ENCODE peak calls at places on chromosome 2, in eight cellular contexts. One of them, this sample, is unnamed.

GRCh38 chr2:224817676-224818075 is 101.5 kb upstream of the CCDC195 start:
- DNase-seq in heart left ventricle: no peak
- DNase-seq in fibroblast of the conjunctiva: no peak
- DNase-seq in NCI-H510A treated with DMSO at 0.1 percent for 48 hours: no peak
- DNase-seq in AG10803: no peak
- DNase-seq in A172: no peak
- DNase-seq in NCI-H1694: no peak
- DNase-seq in NCI-H446 treated with DMSO at 0.1 percent for 48 hours: no peak
- DNase-seq in this sample: no peak

GRCh38 chr2:233062447-233062842 is 2.3 kb downstream of the INPP5D start:
- DNase-seq in heart left ventricle: peak
- DNase-seq in fibroblast of the conjunctiva: no peak
- DNase-seq in NCI-H510A treated with DMSO at 0.1 percent for 48 hours: no peak
- DNase-seq in AG10803: no peak
- DNase-seq in A172: no peak
- DNase-seq in NCI-H1694: no peak
- DNase-seq in NCI-H446 treated with DMSO at 0.1 percent for 48 hours: no peak
- DNase-seq in this sample: no peak

GRCh38 chr2:207334631-207335371 is 169.1 kb upstream of the KLF7 start:
- DNase-seq in heart left ventricle: peak
- DNase-seq in fibroblast of the conjunctiva: peak
- DNase-seq in NCI-H510A treated with DMSO at 0.1 percent for 48 hours: no peak
- DNase-seq in AG10803: peak
- DNase-seq in A172: peak
- DNase-seq in NCI-H1694: no peak
- DNase-seq in NCI-H446 treated with DMSO at 0.1 percent for 48 hours: no peak
- DNase-seq in this sample: no peak

GRCh38 chr2:45285791-45286390 is 276.6 kb upstream of the SIX2 start:
- DNase-seq in heart left ventricle: no peak
- DNase-seq in fibroblast of the conjunctiva: no peak
- DNase-seq in NCI-H510A treated with DMSO at 0.1 percent for 48 hours: no peak
- DNase-seq in AG10803: no peak
- DNase-seq in A172: no peak
- DNase-seq in NCI-H1694: no peak
- DNase-seq in NCI-H446 treated with DMSO at 0.1 percent for 48 hours: no peak
- DNase-seq in this sample: no peak

GRCh38 chr2:134301099-134301970 is 47.5 kb downstream of the MGAT5 start:
- DNase-seq in heart left ventricle: no peak
- DNase-seq in fibroblast of the conjunctiva: no peak
- DNase-seq in NCI-H510A treated with DMSO at 0.1 percent for 48 hours: no peak
- DNase-seq in AG10803: peak
- DNase-seq in A172: peak
- DNase-seq in NCI-H1694: no peak
- DNase-seq in NCI-H446 treated with DMSO at 0.1 percent for 48 hours: peak
- DNase-seq in this sample: no peak

GRCh38 chr2:88265352-88265960 is 95.3 kb downstream of the THNSL2 start:
- DNase-seq in heart left ventricle: no peak
- DNase-seq in fibroblast of the conjunctiva: no peak
- DNase-seq in NCI-H510A treated with DMSO at 0.1 percent for 48 hours: no peak
- DNase-seq in AG10803: peak
- DNase-seq in A172: peak
- DNase-seq in NCI-H1694: no peak
- DNase-seq in NCI-H446 treated with DMSO at 0.1 percent for 48 hours: no peak
- DNase-seq in this sample: peak

GRCh38 chr2:111121028-111121872 is 536 bp downstream of the BCL2L11 start:
- DNase-seq in heart left ventricle: peak
- DNase-seq in fibroblast of the conjunctiva: no peak
- DNase-seq in NCI-H510A treated with DMSO at 0.1 percent for 48 hours: peak
- DNase-seq in AG10803: no peak
- DNase-seq in A172: no peak
- DNase-seq in NCI-H1694: peak
- DNase-seq in NCI-H446 treated with DMSO at 0.1 percent for 48 hours: no peak
- DNase-seq in this sample: peak

GRCh38 chr2:83859553-83859952 is 599.5 kb downstream of the SUCLG1 start:
- DNase-seq in heart left ventricle: no peak
- DNase-seq in fibroblast of the conjunctiva: no peak
- DNase-seq in NCI-H510A treated with DMSO at 0.1 percent for 48 hours: no peak
- DNase-seq in AG10803: no peak
- DNase-seq in A172: no peak
- DNase-seq in NCI-H1694: no peak
- DNase-seq in NCI-H446 treated with DMSO at 0.1 percent for 48 hours: no peak
- DNase-seq in this sample: no peak

GRCh38 chr2:655626-656025 is 21.6 kb downstream of the TMEM18 start:
- DNase-seq in heart left ventricle: no peak
- DNase-seq in fibroblast of the conjunctiva: no peak
- DNase-seq in NCI-H510A treated with DMSO at 0.1 percent for 48 hours: no peak
- DNase-seq in AG10803: peak
- DNase-seq in A172: no peak
- DNase-seq in NCI-H1694: no peak
- DNase-seq in NCI-H446 treated with DMSO at 0.1 percent for 48 hours: no peak
- DNase-seq in this sample: no peak

GRCh38 chr2:215705771-215706261 is 269.9 kb upstream of the FN1 start:
- DNase-seq in heart left ventricle: no peak
- DNase-seq in fibroblast of the conjunctiva: no peak
- DNase-seq in NCI-H510A treated with DMSO at 0.1 percent for 48 hours: no peak
- DNase-seq in AG10803: peak
- DNase-seq in A172: no peak
- DNase-seq in NCI-H1694: no peak
- DNase-seq in NCI-H446 treated with DMSO at 0.1 percent for 48 hours: peak
- DNase-seq in this sample: no peak

GRCh38 chr2:198763793-198764192 is 693.9 kb downstream of the SATB2 start:
- DNase-seq in heart left ventricle: no peak
- DNase-seq in fibroblast of the conjunctiva: no peak
- DNase-seq in NCI-H510A treated with DMSO at 0.1 percent for 48 hours: no peak
- DNase-seq in AG10803: no peak
- DNase-seq in A172: no peak
- DNase-seq in NCI-H1694: no peak
- DNase-seq in NCI-H446 treated with DMSO at 0.1 percent for 48 hours: no peak
- DNase-seq in this sample: peak

GRCh38 chr2:145484443-145485086 is 964.6 kb upstream of the ZEB2 start:
- DNase-seq in heart left ventricle: no peak
- DNase-seq in fibroblast of the conjunctiva: peak
- DNase-seq in NCI-H510A treated with DMSO at 0.1 percent for 48 hours: no peak
- DNase-seq in AG10803: peak
- DNase-seq in A172: peak
- DNase-seq in NCI-H1694: no peak
- DNase-seq in NCI-H446 treated with DMSO at 0.1 percent for 48 hours: no peak
- DNase-seq in this sample: peak

GRCh38 chr2:154120706-154121105 is 249.0 kb downstream of the GALNT13 start:
- DNase-seq in heart left ventricle: no peak
- DNase-seq in fibroblast of the conjunctiva: no peak
- DNase-seq in NCI-H510A treated with DMSO at 0.1 percent for 48 hours: no peak
- DNase-seq in AG10803: no peak
- DNase-seq in A172: no peak
- DNase-seq in NCI-H1694: no peak
- DNase-seq in NCI-H446 treated with DMSO at 0.1 percent for 48 hours: no peak
- DNase-seq in this sample: no peak

GRCh38 chr2:152505495-152505906 is 170.5 kb downstream of the FMNL2 start:
- DNase-seq in heart left ventricle: peak
- DNase-seq in fibroblast of the conjunctiva: no peak
- DNase-seq in NCI-H510A treated with DMSO at 0.1 percent for 48 hours: no peak
- DNase-seq in AG10803: no peak
- DNase-seq in A172: peak
- DNase-seq in NCI-H1694: no peak
- DNase-seq in NCI-H446 treated with DMSO at 0.1 percent for 48 hours: no peak
- DNase-seq in this sample: no peak

GRCh38 chr2:62462211-62462610 is 43.8 kb downstream of the TMEM17 start:
- DNase-seq in heart left ventricle: no peak
- DNase-seq in fibroblast of the conjunctiva: no peak
- DNase-seq in NCI-H510A treated with DMSO at 0.1 percent for 48 hours: no peak
- DNase-seq in AG10803: no peak
- DNase-seq in A172: no peak
- DNase-seq in NCI-H1694: no peak
- DNase-seq in NCI-H446 treated with DMSO at 0.1 percent for 48 hours: no peak
- DNase-seq in this sample: no peak

GRCh38 chr2:10141736-10142639 is 19.4 kb downstream of the RRM2 start:
- DNase-seq in heart left ventricle: no peak
- DNase-seq in fibroblast of the conjunctiva: no peak
- DNase-seq in NCI-H510A treated with DMSO at 0.1 percent for 48 hours: peak
- DNase-seq in AG10803: no peak
- DNase-seq in A172: no peak
- DNase-seq in NCI-H1694: peak
- DNase-seq in NCI-H446 treated with DMSO at 0.1 percent for 48 hours: no peak
- DNase-seq in this sample: no peak

GRCh38 chr2:63763336-63764056 is 78.2 kb upstream of the UGP2 start:
- DNase-seq in heart left ventricle: no peak
- DNase-seq in fibroblast of the conjunctiva: peak
- DNase-seq in NCI-H510A treated with DMSO at 0.1 percent for 48 hours: no peak
- DNase-seq in AG10803: peak
- DNase-seq in A172: no peak
- DNase-seq in NCI-H1694: peak
- DNase-seq in NCI-H446 treated with DMSO at 0.1 percent for 48 hours: peak
- DNase-seq in this sample: no peak

GRCh38 chr2:18422416-18423165 is 137.9 kb downstream of the RDH14 start:
- DNase-seq in heart left ventricle: no peak
- DNase-seq in fibroblast of the conjunctiva: no peak
- DNase-seq in NCI-H510A treated with DMSO at 0.1 percent for 48 hours: peak
- DNase-seq in AG10803: peak
- DNase-seq in A172: no peak
- DNase-seq in NCI-H1694: no peak
- DNase-seq in NCI-H446 treated with DMSO at 0.1 percent for 48 hours: no peak
- DNase-seq in this sample: no peak

GRCh38 chr2:119721043-119721442 is 38.7 kb upstream of the PTPN4 start:
- DNase-seq in heart left ventricle: no peak
- DNase-seq in fibroblast of the conjunctiva: no peak
- DNase-seq in NCI-H510A treated with DMSO at 0.1 percent for 48 hours: no peak
- DNase-seq in AG10803: no peak
- DNase-seq in A172: no peak
- DNase-seq in NCI-H1694: no peak
- DNase-seq in NCI-H446 treated with DMSO at 0.1 percent for 48 hours: no peak
- DNase-seq in this sample: no peak

GRCh38 chr2:239440511-239440959 is 39.7 kb upstream of the HDAC4 start:
- DNase-seq in heart left ventricle: no peak
- DNase-seq in fibroblast of the conjunctiva: no peak
- DNase-seq in NCI-H510A treated with DMSO at 0.1 percent for 48 hours: no peak
- DNase-seq in AG10803: no peak
- DNase-seq in A172: no peak
- DNase-seq in NCI-H1694: no peak
- DNase-seq in NCI-H446 treated with DMSO at 0.1 percent for 48 hours: no peak
- DNase-seq in this sample: no peak

GRCh38 chr2:203209538-203209937 is 29.3 kb upstream of the CYP20A1 start:
- DNase-seq in heart left ventricle: no peak
- DNase-seq in fibroblast of the conjunctiva: no peak
- DNase-seq in NCI-H510A treated with DMSO at 0.1 percent for 48 hours: no peak
- DNase-seq in AG10803: peak
- DNase-seq in A172: no peak
- DNase-seq in NCI-H1694: no peak
- DNase-seq in NCI-H446 treated with DMSO at 0.1 percent for 48 hours: no peak
- DNase-seq in this sample: no peak

GRCh38 chr2:149038442-149039212 is at the start of gene LYPD6B:
- DNase-seq in heart left ventricle: no peak
- DNase-seq in fibroblast of the conjunctiva: no peak
- DNase-seq in NCI-H510A treated with DMSO at 0.1 percent for 48 hours: peak
- DNase-seq in AG10803: no peak
- DNase-seq in A172: no peak
- DNase-seq in NCI-H1694: no peak
- DNase-seq in NCI-H446 treated with DMSO at 0.1 percent for 48 hours: no peak
- DNase-seq in this sample: peak

GRCh38 chr2:27792759-27793158 is 21.2 kb downstream of the MRPL33 start:
- DNase-seq in heart left ventricle: no peak
- DNase-seq in fibroblast of the conjunctiva: no peak
- DNase-seq in NCI-H510A treated with DMSO at 0.1 percent for 48 hours: no peak
- DNase-seq in AG10803: peak
- DNase-seq in A172: no peak
- DNase-seq in NCI-H1694: no peak
- DNase-seq in NCI-H446 treated with DMSO at 0.1 percent for 48 hours: no peak
- DNase-seq in this sample: no peak

GRCh38 chr2:231530099-231531085 is at the start of gene NMUR1:
- DNase-seq in heart left ventricle: peak
- DNase-seq in fibroblast of the conjunctiva: no peak
- DNase-seq in NCI-H510A treated with DMSO at 0.1 percent for 48 hours: peak
- DNase-seq in AG10803: no peak
- DNase-seq in A172: no peak
- DNase-seq in NCI-H1694: no peak
- DNase-seq in NCI-H446 treated with DMSO at 0.1 percent for 48 hours: no peak
- DNase-seq in this sample: peak

GRCh38 chr2:152624805-152625204 is 92.5 kb downstream of the PRPF40A start:
- DNase-seq in heart left ventricle: no peak
- DNase-seq in fibroblast of the conjunctiva: no peak
- DNase-seq in NCI-H510A treated with DMSO at 0.1 percent for 48 hours: no peak
- DNase-seq in AG10803: no peak
- DNase-seq in A172: no peak
- DNase-seq in NCI-H1694: no peak
- DNase-seq in NCI-H446 treated with DMSO at 0.1 percent for 48 hours: no peak
- DNase-seq in this sample: no peak

GRCh38 chr2:40251146-40251545 is 200.7 kb downstream of the SLC8A1 start:
- DNase-seq in heart left ventricle: no peak
- DNase-seq in fibroblast of the conjunctiva: no peak
- DNase-seq in NCI-H510A treated with DMSO at 0.1 percent for 48 hours: peak
- DNase-seq in AG10803: no peak
- DNase-seq in A172: no peak
- DNase-seq in NCI-H1694: no peak
- DNase-seq in NCI-H446 treated with DMSO at 0.1 percent for 48 hours: peak
- DNase-seq in this sample: no peak

GRCh38 chr2:134132487-134132857 is 121.4 kb upstream of the MGAT5 start:
- DNase-seq in heart left ventricle: no peak
- DNase-seq in fibroblast of the conjunctiva: no peak
- DNase-seq in NCI-H510A treated with DMSO at 0.1 percent for 48 hours: no peak
- DNase-seq in AG10803: no peak
- DNase-seq in A172: no peak
- DNase-seq in NCI-H1694: no peak
- DNase-seq in NCI-H446 treated with DMSO at 0.1 percent for 48 hours: no peak
- DNase-seq in this sample: no peak

GRCh38 chr2:30860003-30860402 is 52.8 kb upstream of the CAPN13 start:
- DNase-seq in heart left ventricle: no peak
- DNase-seq in fibroblast of the conjunctiva: no peak
- DNase-seq in NCI-H510A treated with DMSO at 0.1 percent for 48 hours: no peak
- DNase-seq in AG10803: no peak
- DNase-seq in A172: no peak
- DNase-seq in NCI-H1694: no peak
- DNase-seq in NCI-H446 treated with DMSO at 0.1 percent for 48 hours: no peak
- DNase-seq in this sample: no peak

GRCh38 chr2:26251893-26252292 is 7.2 kb downstream of the HADHB start:
- DNase-seq in heart left ventricle: peak
- DNase-seq in fibroblast of the conjunctiva: no peak
- DNase-seq in NCI-H510A treated with DMSO at 0.1 percent for 48 hours: no peak
- DNase-seq in AG10803: peak
- DNase-seq in A172: no peak
- DNase-seq in NCI-H1694: peak
- DNase-seq in NCI-H446 treated with DMSO at 0.1 percent for 48 hours: peak
- DNase-seq in this sample: no peak

GRCh38 chr2:152399003-152399402 is 64.0 kb downstream of the FMNL2 start:
- DNase-seq in heart left ventricle: no peak
- DNase-seq in fibroblast of the conjunctiva: no peak
- DNase-seq in NCI-H510A treated with DMSO at 0.1 percent for 48 hours: no peak
- DNase-seq in AG10803: no peak
- DNase-seq in A172: no peak
- DNase-seq in NCI-H1694: no peak
- DNase-seq in NCI-H446 treated with DMSO at 0.1 percent for 48 hours: no peak
- DNase-seq in this sample: no peak

GRCh38 chr2:42128731-42129486 is 40.2 kb upstream of the EML4 start:
- DNase-seq in heart left ventricle: no peak
- DNase-seq in fibroblast of the conjunctiva: no peak
- DNase-seq in NCI-H510A treated with DMSO at 0.1 percent for 48 hours: peak
- DNase-seq in AG10803: peak
- DNase-seq in A172: peak
- DNase-seq in NCI-H1694: no peak
- DNase-seq in NCI-H446 treated with DMSO at 0.1 percent for 48 hours: no peak
- DNase-seq in this sample: peak

GRCh38 chr2:187307606-187308005 is 140.4 kb downstream of the CALCRL start:
- DNase-seq in heart left ventricle: no peak
- DNase-seq in fibroblast of the conjunctiva: no peak
- DNase-seq in NCI-H510A treated with DMSO at 0.1 percent for 48 hours: no peak
- DNase-seq in AG10803: no peak
- DNase-seq in A172: no peak
- DNase-seq in NCI-H1694: no peak
- DNase-seq in NCI-H446 treated with DMSO at 0.1 percent for 48 hours: no peak
- DNase-seq in this sample: no peak

GRCh38 chr2:37392428-37392827 is 48.0 kb downstream of the QPCT start:
- DNase-seq in heart left ventricle: no peak
- DNase-seq in fibroblast of the conjunctiva: no peak
- DNase-seq in NCI-H510A treated with DMSO at 0.1 percent for 48 hours: no peak
- DNase-seq in AG10803: no peak
- DNase-seq in A172: no peak
- DNase-seq in NCI-H1694: no peak
- DNase-seq in NCI-H446 treated with DMSO at 0.1 percent for 48 hours: no peak
- DNase-seq in this sample: no peak

This sample was measured in MM.1S.